ENCODE peak calls at places on chromosomes 3 and 15, in seven cellular contexts. N is HCT116, Y is NT2/D1, W is upper lobe of right lung, E is heart left ventricle, A is fibroblast of mammary gland, J is ovary. B is an unnamed sample.

GRCh38 chr3:60086811-60087210 is 1037.0 kb upstream of the CFAP20DC start:
- DNase-seq in J (no peak), Y (no peak), N (peak; percentile 32), E (no peak), W (no peak), A (peak; percentile 46), B (no peak)

GRCh38 chr3:49013738-49014660 is 4.4 kb downstream of the DALRD3 start:
- DNase-seq in N (no peak), A (peak; percentile 41), W (no peak), Y (no peak), J (peak; percentile 52), E (no peak), B (no peak)

GRCh38 chr3:30347679-30348216 is 258.7 kb upstream of the TGFBR2 start:
- DNase-seq in N (no peak), Y (no peak), W (no peak), J (no peak), E (no peak), A (peak; percentile 96), B (no peak)

GRCh38 chr15:74402873-74403589 is 30.7 kb downstream of the SEMA7A start:
- DNase-seq in N (no peak), Y (no peak), W (no peak), E (no peak), J (no peak), A (no peak), B (no peak)

GRCh38 chr3:149809694-149810093 is 3.3 kb upstream of the RNF13 start:
- DNase-seq in A (no peak), N (no peak), E (no peak), W (no peak), J (no peak), Y (no peak), B (no peak)

GRCh38 chr3:57689367-57690053 is 3.4 kb downstream of the DENND6A start:
- DNase-seq in J (no peak), W (no peak), E (no peak), N (no peak), Y (peak; percentile 23), A (no peak), B (no peak)

GRCh38 chr3:128556949-128557348 is 63.9 kb upstream of the GATA2 start:
- DNase-seq in A (no peak), Y (no peak), N (no peak), W (peak; percentile 45), J (no peak), E (peak; percentile 63), B (no peak)

GRCh38 chr3:16917256-16917935 is 32.6 kb downstream of the PLCL2 start:
- DNase-seq in N (no peak), Y (no peak), J (no peak), W (no peak), A (peak; percentile 66), E (no peak), B (no peak)

GRCh38 chr3:150327678-150328667 is 80.1 kb upstream of the TSC22D2 start:
- DNase-seq in N (no peak), A (no peak), Y (no peak), W (no peak), E (no peak), J (no peak), B (no peak)

GRCh38 chr15:43930079-43930478 is 103.3 kb downstream of the WDR76 start:
- DNase-seq in E (no peak), A (no peak), N (no peak), J (no peak), W (no peak), Y (peak; percentile 38), B (no peak)

GRCh38 chr3:133037440-133037839 is 751 bp upstream of the TMEM108 start:
- DNase-seq in W (peak; percentile 86), J (no peak), A (no peak), Y (no peak), E (no peak), N (no peak), B (no peak)

GRCh38 chr3:133038731-133039398 is 674 bp downstream of the TMEM108 start:
- DNase-seq in W (peak; percentile 71), A (no peak), N (no peak), E (peak; percentile 60), Y (peak; percentile 30), J (no peak), B (no peak)

GRCh38 chr3:133041524-133041829 is 3.3 kb downstream of the TMEM108 start:
- DNase-seq in E (no peak), J (no peak), W (no peak), A (no peak), N (no peak), Y (no peak), B (no peak)

GRCh38 chr3:133040696-133041523 is 2.7 kb downstream of the TMEM108 start:
- DNase-seq in Y (peak; percentile 83), N (peak; percentile 51), A (peak; percentile 61), J (peak; percentile 40), W (peak; percentile 68), E (peak; percentile 72), B (peak; percentile 86)

GRCh38 chr3:133038089-133038730 is at the start of gene TMEM108:
- DNase-seq in A (peak; percentile 28), E (peak; percentile 82), W (peak; percentile 93), Y (peak; percentile 83), J (peak; percentile 52), N (no peak), B (peak; percentile 85)
- H3K4me3 ChIP-seq in A (peak within 1 kb of the TSS; percentile 33), E (peak within 1 kb of the TSS; percentile 55), W (peak within 1 kb of the TSS; percentile 74), Y (peak within 1 kb of the TSS; percentile 71), J (peak within 1 kb of the TSS; percentile 52), N (no peak within 1 kb of the TSS), B (peak within 1 kb of the TSS; percentile 59)

DNA sequence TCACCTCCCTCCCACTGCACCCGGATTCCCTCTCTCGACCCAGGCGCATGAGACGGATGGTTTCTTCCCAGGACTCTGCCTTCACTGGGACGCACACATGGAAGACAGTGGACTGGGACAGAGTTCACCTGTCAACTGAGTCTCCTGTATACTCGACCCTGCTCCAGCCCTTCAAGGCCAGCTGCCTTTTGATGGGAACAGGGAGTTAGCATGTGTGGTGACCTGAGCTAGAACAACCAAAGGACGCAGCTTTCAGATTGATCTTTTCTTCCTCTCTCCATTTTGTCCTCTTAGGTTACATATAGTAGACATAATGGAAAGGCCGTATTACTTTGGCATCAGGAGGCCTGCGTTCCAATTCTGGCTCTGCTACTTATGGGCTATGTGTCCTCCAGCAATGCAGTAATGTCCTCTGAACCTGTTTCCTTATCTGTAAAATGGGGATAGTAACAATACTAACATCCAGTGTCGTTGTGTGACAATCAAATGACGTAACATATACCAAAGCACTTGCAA is 94.1 kb downstream of the PEX5L start:
- DNase-seq in A (no peak), W (no peak), E (no peak), N (no peak), Y (no peak), J (no peak), B (no peak)
- H3K4me3 ChIP-seq in A (peak overlapping the region; percentile 32), W (no peak overlapping the region), E (no peak overlapping the region), N (no peak overlapping the region), Y (peak overlapping the region; percentile 10), J (no peak overlapping the region), B (peak overlapping the region; percentile 37)

GRCh38 chr3:159733194-159733860 is 255.3 kb upstream of the IL12A start:
- DNase-seq in E (no peak), A (peak; percentile 56), W (no peak), N (no peak), J (no peak), Y (no peak), B (no peak)
- H3K4me3 ChIP-seq in E (no peak overlapping the region), A (no peak overlapping the region), W (peak overlapping the region; percentile 10), N (no peak overlapping the region), J (no peak overlapping the region), Y (no peak overlapping the region), B (no peak overlapping the region)

DNA sequence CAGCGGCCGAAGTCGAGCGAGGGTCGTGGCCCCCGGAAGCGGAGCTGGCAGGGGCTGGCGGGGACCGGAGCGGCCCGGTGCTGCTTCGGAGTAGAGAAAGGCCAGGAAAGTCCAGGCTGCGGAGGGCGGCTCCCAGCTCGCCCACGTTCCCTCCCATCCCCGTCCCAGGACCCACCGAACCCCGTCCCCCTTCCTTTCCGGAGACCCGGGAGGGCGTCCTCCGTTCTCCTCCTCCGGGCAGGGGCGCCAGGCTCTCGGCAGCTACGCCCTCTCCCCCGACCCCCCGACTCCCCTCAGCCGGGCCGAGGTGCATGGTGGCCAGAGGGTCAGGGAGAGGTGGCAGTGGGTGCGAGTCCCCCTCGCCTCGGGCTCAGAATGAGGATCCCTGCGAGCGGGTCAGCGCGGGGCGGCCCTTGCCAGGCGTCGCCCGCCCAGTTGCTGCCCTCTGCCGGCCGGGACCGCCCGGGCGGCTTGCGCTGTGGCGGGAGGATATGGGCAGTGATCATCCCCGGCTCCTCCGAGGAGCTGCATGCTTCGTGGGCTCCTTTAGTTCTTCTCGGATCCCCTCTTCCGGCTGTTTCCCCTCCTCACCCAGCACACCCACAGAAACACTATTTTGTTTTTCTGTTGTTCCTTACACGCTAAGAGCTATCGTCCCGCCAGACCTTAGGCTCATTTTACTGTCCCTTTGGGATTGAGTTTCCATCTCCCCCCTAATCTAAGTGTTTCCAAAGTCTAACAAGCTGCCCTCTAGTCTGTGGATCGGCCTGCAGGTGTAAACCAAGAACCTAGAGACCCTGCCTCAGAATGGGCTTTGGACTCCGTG is 744 bp upstream of the ALDH1A2 start:
- DNase-seq in A (peak; percentile 34), N (peak; percentile 21), J (peak; percentile 88), Y (no peak), W (peak; percentile 87), E (peak; percentile 88), B (peak; percentile 67)
- H3K4me3 ChIP-seq in A (peak overlapping the region; percentile 34), N (peak overlapping the region; percentile 17), J (peak overlapping the region; percentile 58), Y (peak overlapping the region; percentile 64), W (peak overlapping the region; percentile 53), E (peak overlapping the region; percentile 62), B (peak overlapping the region; percentile 65)

DNA sequence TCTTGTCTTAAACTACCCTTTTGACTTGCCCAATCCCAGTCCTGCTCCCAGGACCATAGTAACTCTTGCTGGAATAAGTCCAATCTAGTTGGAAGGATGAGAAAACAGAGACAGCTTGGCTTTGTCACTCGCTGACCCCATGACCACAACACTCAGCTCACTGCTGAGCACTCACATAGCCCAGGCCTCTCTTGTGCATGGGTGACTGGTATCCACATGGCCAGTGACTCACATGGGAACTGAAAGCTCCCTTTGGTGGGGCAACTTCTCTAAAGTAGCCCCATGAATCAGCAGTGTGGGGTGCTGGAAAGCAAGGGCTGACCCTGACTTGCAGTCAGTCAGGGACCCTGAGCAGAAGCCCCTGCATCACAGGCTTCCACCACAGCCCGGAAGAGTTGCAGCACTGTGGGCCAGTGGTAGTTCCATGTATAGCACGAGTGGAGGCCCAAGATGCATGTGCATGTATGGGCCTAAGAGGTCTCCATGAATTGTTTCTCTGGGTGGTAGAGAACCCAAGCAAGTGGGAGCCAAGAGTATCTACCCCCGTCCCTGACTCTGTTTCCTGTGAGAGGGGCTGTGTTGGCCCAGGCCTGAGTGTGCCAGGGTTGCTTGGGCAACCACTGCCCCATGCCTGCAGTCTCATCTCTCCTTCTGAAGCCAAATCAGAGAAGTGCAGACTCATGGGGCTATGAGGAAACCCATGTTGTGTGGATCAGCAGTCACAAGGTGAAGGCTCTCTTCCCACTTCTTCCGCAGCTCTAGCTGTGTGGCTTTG is 62.1 kb upstream of the XCR1 start:
- DNase-seq in Y (no peak), W (peak; percentile 77), J (no peak), N (no peak), A (peak; percentile 99), E (peak; percentile 71), B (peak; percentile 89)
- H3K4me3 ChIP-seq in Y (no peak overlapping the region), W (no peak overlapping the region), J (no peak overlapping the region), N (no peak overlapping the region), A (no peak overlapping the region), E (no peak overlapping the region), B (no peak overlapping the region)